ENCODE peak calls at places on chromosomes 4 and X, in six cellular contexts. B, K, Q, M, G and Y are unnamed samples.

GRCh38 chr4:40403079-40403478 is 67.9 kb downstream of the CHRNA9 start:
- DNase-seq in B (no peak), G (no peak), M (no peak), K (no peak), Q (no peak), Y (no peak)

GRCh38 chr4:15013585-15013984 is 11.3 kb downstream of the CPEB2 start:
- DNase-seq in G (no peak), K (no peak), Q (no peak), M (no peak), B (no peak), Y (no peak)

GRCh38 chr4:43776371-43776770 is 672.2 kb downstream of the KCTD8 start:
- DNase-seq in K (no peak), Q (no peak), M (no peak), G (peak; percentile 6), B (peak; percentile 1), Y (no peak)

GRCh38 chr4:138677651-138678202 is 337.9 kb upstream of the NOCT start:
- DNase-seq in G (no peak), B (no peak), K (no peak), Q (no peak), M (no peak), Y (no peak)

GRCh38 chrX:139483721-139484120 is 46.8 kb upstream of the F9 start:
- DNase-seq in G (no peak), B (no peak), K (no peak), Q (no peak), M (no peak), Y (no peak)

GRCh38 chr4:83040269-83040668 is 5.3 kb downstream of the COPS4 start:
- DNase-seq in G (peak; percentile 12), Q (no peak), K (no peak), M (no peak), B (no peak), Y (no peak)

GRCh38 chrX:30635630-30636029 is 17.6 kb upstream of the GK start:
- DNase-seq in K (no peak), B (peak; percentile 37), Q (no peak), G (peak; percentile 18), M (no peak), Y (no peak)

GRCh38 chr4:165439981-165440380 is 61.2 kb downstream of the CPE start:
- DNase-seq in B (no peak), G (no peak), M (no peak), Q (no peak), K (no peak), Y (no peak)

GRCh38 chr4:77579406-77580076 is 26.1 kb upstream of the CXCL13 start:
- DNase-seq in Q (no peak), G (no peak), M (peak; percentile 46), K (no peak), B (no peak), Y (no peak)

GRCh38 chrX:132940727-132941162 is 17.7 kb downstream of the HS6ST2 start:
- DNase-seq in B (peak; percentile 26), M (no peak), K (no peak), G (peak; percentile 58), Q (no peak), Y (no peak)